ENCODE peak calls at places on chromosomes 7 and 10, in nine cellular contexts. G, B, A, U, H, O, C, M and Q are unnamed samples.

GRCh38 chr7:127594490-127594889 is 954 bp downstream of the FSCN3 start:
- DNase-seq in G (no peak), B (no peak), A (peak), U (no peak), H (no peak), O (no peak), C (no peak), M (no peak), Q (no peak)

GRCh38 chr10:102597131-102597891 is 47.0 kb upstream of the TRIM8 start:
- DNase-seq in G (no peak), B (no peak), A (no peak), U (no peak), H (no peak), O (no peak), C (no peak), M (no peak), Q (no peak)

GRCh38 chr7:50534690-50535290 is 30.4 kb downstream of the DDC start:
- DNase-seq in G (peak), B (no peak), A (no peak), U (no peak), H (no peak), O (no peak), C (no peak), M (peak), Q (peak)

GRCh38 chr7:128021361-128021760 is 9.9 kb downstream of the LRRC4 start:
- DNase-seq in G (no peak), B (no peak), A (no peak), U (no peak), H (no peak), O (no peak), C (no peak), M (no peak), Q (peak)

GRCh38 chr10:122495406-122496340 is 34.3 kb downstream of the HTRA1 start:
- DNase-seq in G (peak), B (peak), A (no peak), U (no peak), H (peak), O (no peak), C (no peak), M (peak), Q (no peak)

GRCh38 chr7:72098812-72099211 is 313.3 kb downstream of the CALN1 start:
- DNase-seq in G (peak), B (no peak), A (no peak), U (no peak), H (no peak), O (no peak), C (no peak), M (no peak), Q (peak)

GRCh38 chr10:124336186-124336585 is 82.5 kb downstream of the OAT start:
- DNase-seq in G (no peak), B (no peak), A (no peak), U (no peak), H (no peak), O (no peak), C (no peak), M (peak), Q (no peak)

GRCh38 chr10:62025901-62026879 is 124.7 kb downstream of the ARID5B start:
- DNase-seq in G (no peak), B (no peak), A (no peak), U (no peak), H (no peak), O (no peak), C (no peak), M (no peak), Q (no peak)

GRCh38 chr7:129781128-129781855 is 169.8 kb downstream of the NRF1 start:
- DNase-seq in G (no peak), B (no peak), A (no peak), U (no peak), H (no peak), O (no peak), C (no peak), M (no peak), Q (peak)

GRCh38 chr10:119997429-119997828 is 104.9 kb downstream of the SEC23IP start:
- DNase-seq in G (no peak), B (no peak), A (no peak), U (no peak), H (no peak), O (no peak), C (no peak), M (no peak), Q (no peak)

GRCh38 chr7:156376317-156376716 is 264.3 kb upstream of the RNF32 start:
- DNase-seq in G (no peak), B (no peak), A (no peak), U (no peak), H (no peak), O (no peak), C (no peak), M (no peak), Q (no peak)

GRCh38 chr7:147607151-147607800 is 983.3 kb upstream of the C7orf33 start:
- DNase-seq in G (no peak), B (no peak), A (no peak), U (no peak), H (no peak), O (no peak), C (peak), M (no peak), Q (no peak)

GRCh38 chr7:155108144-155108901 is 38.2 kb downstream of the HTR5A start:
- DNase-seq in G (no peak), B (no peak), A (no peak), U (no peak), H (no peak), O (no peak), C (peak), M (no peak), Q (no peak)

GRCh38 chr7:151518105-151518780 is 1.5 kb downstream of the RHEB start:
- DNase-seq in G (no peak), B (peak), A (no peak), U (peak), H (no peak), O (peak), C (peak), M (peak), Q (peak)